ENCODE peak calls at places on chromosomes 12 and 14, in five cellular contexts. A is progenitor cell of endocrine pancreas, C is T47D, B is type B pancreatic cell, E is HuH-7.5. W is an unnamed sample.

GRCh38 chr12:31456562-31456961 is 130.6 kb upstream of the SINHCAF start:
- DNase-seq in A (no peak), C (no peak), B (no peak), E (no peak), W (no peak)

GRCh38 chr12:121038861-121039654 is at the start of gene OASL:
- DNase-seq in A (no peak), C (peak), B (no peak), E (no peak), W (no peak)

GRCh38 chr14:68608235-68608962 is 184.5 kb downstream of the ZFP36L1 start:
- DNase-seq in A (no peak), C (no peak), B (no peak), E (no peak), W (no peak)

GRCh38 chr12:106342397-106343212 is 14.9 kb upstream of the POLR3B start:
- DNase-seq in A (no peak), C (no peak), B (no peak), E (no peak), W (no peak)

GRCh38 chr12:79407671-79408622 is 282.8 kb downstream of the PAWR start:
- DNase-seq in A (peak), C (no peak), B (no peak), E (peak), W (peak)

GRCh38 chr14:101116486-101117130 is 213.1 kb upstream of the RTL1 start:
- DNase-seq in A (no peak), C (no peak), B (no peak), E (no peak), W (no peak)

GRCh38 chr12:46783881-46784280 is 41.9 kb downstream of the SLC38A4 start:
- DNase-seq in A (no peak), C (no peak), B (no peak), E (no peak), W (no peak)

GRCh38 chr12:92133166-92133565 is 12.5 kb downstream of the BTG1 start:
- DNase-seq in A (no peak), C (no peak), B (no peak), E (no peak), W (no peak)

GRCh38 chr12:109958374-109958773 is 37.8 kb downstream of the GIT2 start:
- DNase-seq in A (no peak), C (no peak), B (no peak), E (no peak), W (no peak)

GRCh38 chr14:75383721-75384120 is 44.1 kb upstream of the JDP2 start:
- DNase-seq in A (no peak), C (no peak), B (no peak), E (no peak), W (no peak)

GRCh38 chr12:29544428-29545101 is 47.1 kb upstream of the OVCH1 start:
- DNase-seq in A (no peak), C (no peak), B (no peak), E (no peak), W (no peak)

GRCh38 chr14:21514341-21514740 is 3.2 kb upstream of the METTL3 start:
- DNase-seq in A (no peak), C (no peak), B (no peak), E (no peak), W (no peak)

GRCh38 chr14:90778468-90779255 is 37.6 kb downstream of the TTC7B start:
- DNase-seq in A (no peak), C (no peak), B (no peak), E (no peak), W (no peak)

GRCh38 chr14:96581902-96582640 is 79.9 kb downstream of the PAPOLA start:
- DNase-seq in A (no peak), C (no peak), B (no peak), E (no peak), W (no peak)

GRCh38 chr12:29537292-29537691 is 39.8 kb upstream of the OVCH1 start:
- DNase-seq in A (no peak), C (no peak), B (no peak), E (no peak), W (no peak)

GRCh38 chr14:84343637-84344036 is 1186.3 kb upstream of the FLRT2 start:
- DNase-seq in A (no peak), C (no peak), B (no peak), E (no peak), W (no peak)

GRCh38 chr12:49902399-49903350 is 1.0 kb downstream of the FAIM2 start:
- DNase-seq in A (no peak), C (no peak), B (no peak), E (no peak), W (no peak)

GRCh38 chr14:60226296-60226695 is 22.7 kb upstream of the PPM1A start:
- DNase-seq in A (no peak), C (no peak), B (no peak), E (no peak), W (no peak)

GRCh38 chr12:131965073-131965472 is 15.3 kb downstream of the EP400 start:
- DNase-seq in A (no peak), C (no peak), B (no peak), E (no peak), W (no peak)

GRCh38 chr14:69044965-69045555 is 66.0 kb upstream of the ACTN1 start:
- DNase-seq in A (no peak), C (no peak), B (no peak), E (no peak), W (no peak)

GRCh38 chr14:35877276-35877675 is 51.1 kb downstream of the BRMS1L start:
- DNase-seq in A (no peak), C (no peak), B (no peak), E (no peak), W (no peak)

GRCh38 chr12:106584104-106585064 is 1.6 kb downstream of the RFX4 start:
- DNase-seq in A (no peak), C (no peak), B (no peak), E (no peak), W (peak)

GRCh38 chr14:60488175-60488574 is 2.3 kb upstream of the C14orf39 start:
- DNase-seq in A (no peak), C (peak), B (no peak), E (no peak), W (no peak)

GRCh38 chr12:77591959-77592358 is 238.7 kb upstream of the NAV3 start:
- DNase-seq in A (no peak), C (no peak), B (no peak), E (peak), W (peak)

GRCh38 chr14:37036669-37037341 is 135.6 kb downstream of the SLC25A21 start:
- DNase-seq in A (no peak), C (no peak), B (no peak), E (no peak), W (no peak)